ENCODE peak calls at places on chromosome 1, in five cellular contexts. One of them, this sample, is unnamed.
A peak's percentile ranks its signal among the peaks of the same experiment; 100 is the strongest.

GRCh38 chr1:148264374-148265276 is 112.5 kb upstream of the NBPF11 start:
- DNase-seq in tibial artery: no peak
- DNase-seq in GM23248: peak; percentile 61
- DNase-seq in lung: no peak
- DNase-seq in upper lobe of right lung: no peak
- DNase-seq in this sample: no peak

GRCh38 chr1:40311692-40312091 is 5.4 kb downstream of the COL9A2 start:
- DNase-seq in GM23248: no peak
- DNase-seq in upper lobe of right lung: no peak
- DNase-seq in lung: no peak
- DNase-seq in tibial artery: no peak
- DNase-seq in this sample: no peak

GRCh38 chr1:178530037-178530402 is 17.1 kb downstream of the TEX35 start:
- DNase-seq in GM23248: peak; percentile 84
- DNase-seq in lung: no peak
- DNase-seq in upper lobe of right lung: no peak
- DNase-seq in tibial artery: peak; percentile 16
- DNase-seq in this sample: no peak

GRCh38 chr1:150259758-150260669 is 2.4 kb downstream of the CA14 start:
- DNase-seq in upper lobe of right lung: peak; percentile 83
- DNase-seq in lung: peak; percentile 82
- DNase-seq in tibial artery: no peak
- DNase-seq in GM23248: no peak
- DNase-seq in this sample: no peak

GRCh38 chr1:183024352-183025337 is 1.4 kb downstream of the LAMC1 start:
- DNase-seq in lung: no peak
- DNase-seq in upper lobe of right lung: no peak
- DNase-seq in tibial artery: no peak
- DNase-seq in GM23248: peak; percentile 46
- DNase-seq in this sample: no peak

GRCh38 chr1:232568906-232569305 is 61.0 kb downstream of the SIPA1L2 start:
- DNase-seq in tibial artery: no peak
- DNase-seq in lung: no peak
- DNase-seq in GM23248: no peak
- DNase-seq in upper lobe of right lung: no peak
- DNase-seq in this sample: no peak

GRCh38 chr1:58266242-58266641 is 280.3 kb downstream of the OMA1 start:
- DNase-seq in GM23248: no peak
- DNase-seq in tibial artery: no peak
- DNase-seq in upper lobe of right lung: no peak
- DNase-seq in lung: no peak
- DNase-seq in this sample: no peak

GRCh38 chr1:36411674-36412648 is 14.3 kb upstream of the LSM10 start:
- DNase-seq in GM23248: peak; percentile 38
- DNase-seq in lung: no peak
- DNase-seq in upper lobe of right lung: no peak
- DNase-seq in tibial artery: no peak
- DNase-seq in this sample: no peak

GRCh38 chr1:230303822-230304221 is 122.3 kb downstream of the PGBD5 start:
- DNase-seq in lung: no peak
- DNase-seq in tibial artery: no peak
- DNase-seq in GM23248: peak; percentile 69
- DNase-seq in upper lobe of right lung: no peak
- DNase-seq in this sample: no peak

GRCh38 chr1:243459059-243459458 is 203.2 kb downstream of the SDCCAG8 start:
- DNase-seq in tibial artery: no peak
- DNase-seq in upper lobe of right lung: no peak
- DNase-seq in lung: no peak
- DNase-seq in GM23248: no peak
- DNase-seq in this sample: no peak

GRCh38 chr1:11331036-11331765 is 58.2 kb downstream of the UBIAD1 start:
- DNase-seq in tibial artery: no peak
- DNase-seq in upper lobe of right lung: no peak
- DNase-seq in lung: no peak
- DNase-seq in GM23248: no peak
- DNase-seq in this sample: no peak

GRCh38 chr1:160579216-160579701 is at the start of gene CD84:
- DNase-seq in lung: no peak
- DNase-seq in tibial artery: no peak
- DNase-seq in GM23248: no peak
- DNase-seq in upper lobe of right lung: no peak
- DNase-seq in this sample: no peak

GRCh38 chr1:60280256-60280655 is 206.7 kb upstream of the C1orf87 start:
- DNase-seq in tibial artery: no peak
- DNase-seq in lung: no peak
- DNase-seq in upper lobe of right lung: no peak
- DNase-seq in GM23248: peak; percentile 49
- DNase-seq in this sample: no peak

GRCh38 chr1:50959303-50959912 is 659 bp downstream of the FAF1 start:
- DNase-seq in GM23248: peak; percentile 74
- DNase-seq in lung: peak; percentile 31
- DNase-seq in tibial artery: peak; percentile 35
- DNase-seq in upper lobe of right lung: no peak
- DNase-seq in this sample: no peak

GRCh38 chr1:56516539-56517252 is 62.7 kb downstream of the PLPP3 start:
- DNase-seq in tibial artery: no peak
- DNase-seq in upper lobe of right lung: no peak
- DNase-seq in GM23248: peak; percentile 82
- DNase-seq in lung: peak; percentile 61
- DNase-seq in this sample: no peak

GRCh38 chr1:174244017-174244416 is 84.7 kb downstream of the RABGAP1L start:
- DNase-seq in GM23248: no peak
- DNase-seq in tibial artery: no peak
- DNase-seq in upper lobe of right lung: no peak
- DNase-seq in lung: no peak
- DNase-seq in this sample: no peak

GRCh38 chr1:61741682-61742619 is at the start of gene PATJ:
- DNase-seq in GM23248: peak; percentile 49
- DNase-seq in upper lobe of right lung: peak; percentile 91
- DNase-seq in lung: peak; percentile 77
- DNase-seq in tibial artery: peak; percentile 46
- DNase-seq in this sample: peak; percentile 73

GRCh38 chr1:29325675-29326074 is 89.4 kb downstream of the PTPRU start:
- DNase-seq in GM23248: no peak
- DNase-seq in tibial artery: no peak
- DNase-seq in lung: no peak
- DNase-seq in upper lobe of right lung: peak; percentile 50
- DNase-seq in this sample: no peak

GRCh38 chr1:219555802-219556201 is 57.1 kb downstream of the ZC3H11B start:
- DNase-seq in upper lobe of right lung: no peak
- DNase-seq in lung: no peak
- DNase-seq in GM23248: peak; percentile 69
- DNase-seq in tibial artery: no peak
- DNase-seq in this sample: no peak

GRCh38 chr1:227898502-227899140 is 49.1 kb downstream of the WNT9A start:
- DNase-seq in upper lobe of right lung: peak; percentile 53
- DNase-seq in tibial artery: peak; percentile 11
- DNase-seq in lung: no peak
- DNase-seq in GM23248: no peak
- DNase-seq in this sample: no peak

GRCh38 chr1:43653339-43653738 is 3.4 kb downstream of the KDM4A start:
- DNase-seq in GM23248: peak; percentile 77
- DNase-seq in lung: no peak
- DNase-seq in upper lobe of right lung: no peak
- DNase-seq in tibial artery: no peak
- DNase-seq in this sample: no peak

GRCh38 chr1:16260814-16261213 is 23.8 kb upstream of the CPLANE2 start:
- DNase-seq in upper lobe of right lung: no peak
- DNase-seq in tibial artery: no peak
- DNase-seq in GM23248: peak; percentile 57
- DNase-seq in lung: no peak
- DNase-seq in this sample: no peak

GRCh38 chr1:79441243-79441642 is 434.7 kb upstream of the ADGRL4 start:
- DNase-seq in upper lobe of right lung: no peak
- DNase-seq in GM23248: peak; percentile 3
- DNase-seq in lung: no peak
- DNase-seq in tibial artery: no peak
- DNase-seq in this sample: no peak

GRCh38 chr1:22053018-22053860 is 730 bp downstream of the CDC42 start:
- DNase-seq in GM23248: peak; percentile 88
- DNase-seq in lung: peak; percentile 53
- DNase-seq in upper lobe of right lung: peak; percentile 87
- DNase-seq in tibial artery: peak; percentile 42
- DNase-seq in this sample: peak; percentile 83

DNA sequence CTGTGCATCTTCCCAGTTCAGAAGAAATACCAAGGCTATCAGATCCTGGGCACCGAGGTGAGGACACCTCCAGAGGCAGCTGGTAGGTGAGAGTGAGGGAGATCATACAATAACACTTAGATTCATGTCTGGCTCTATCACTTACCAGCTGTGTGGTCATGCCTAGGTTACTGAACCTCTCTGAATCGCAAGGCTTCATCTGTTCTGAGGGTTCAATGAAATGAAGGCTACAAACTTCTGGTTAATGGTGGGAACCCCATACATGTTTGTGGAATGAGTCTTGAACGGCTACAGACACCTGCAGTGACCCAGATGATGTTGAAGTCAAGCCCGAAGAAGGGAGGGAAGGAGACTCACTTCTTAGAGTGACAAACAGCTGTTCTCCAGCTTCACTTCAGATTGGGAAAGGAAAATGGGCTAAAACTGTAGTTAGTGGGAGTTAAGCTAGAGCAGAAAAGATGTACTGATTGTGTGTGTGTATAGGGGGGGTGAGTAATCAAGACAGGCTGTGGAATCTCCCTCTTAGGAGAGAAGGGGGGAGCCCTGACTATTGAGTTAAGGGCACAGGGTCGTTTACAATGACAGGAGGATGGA is 714 bp upstream of the RSPO1 start:
- DNase-seq in GM23248: no peak
- DNase-seq in tibial artery: no peak
- DNase-seq in upper lobe of right lung: no peak
- DNase-seq in lung: no peak
- DNase-seq in this sample: no peak
- H3K4me3 ChIP-seq in GM23248: no peak overlapping the region
- H3K4me3 ChIP-seq in tibial artery: no peak overlapping the region
- H3K4me3 ChIP-seq in upper lobe of right lung: peak overlapping the region; percentile 48
- H3K4me3 ChIP-seq in lung: no peak overlapping the region
- H3K4me3 ChIP-seq in this sample: no peak overlapping the region

GRCh38 chr1:94095744-94096469 is 25.0 kb downstream of the ABCA4 start:
- DNase-seq in tibial artery: peak; percentile 60
- DNase-seq in upper lobe of right lung: no peak
- DNase-seq in GM23248: peak; percentile 80
- DNase-seq in lung: no peak
- DNase-seq in this sample: peak; percentile 55

GRCh38 chr1:94093996-94094395 is 27.0 kb downstream of the ABCA4 start:
- DNase-seq in upper lobe of right lung: no peak
- DNase-seq in tibial artery: no peak
- DNase-seq in lung: no peak
- DNase-seq in GM23248: peak; percentile 46
- DNase-seq in this sample: no peak

GRCh38 chr1:94096797-94097549 is 24.0 kb downstream of the ABCA4 start:
- DNase-seq in upper lobe of right lung: no peak
- DNase-seq in GM23248: peak; percentile 28
- DNase-seq in tibial artery: peak; percentile 59
- DNase-seq in lung: no peak
- DNase-seq in this sample: peak; percentile 75

GRCh38 chr1:94094466-94095111 is 26.4 kb downstream of the ABCA4 start:
- DNase-seq in tibial artery: peak; percentile 88
- DNase-seq in GM23248: peak; percentile 67
- DNase-seq in upper lobe of right lung: no peak
- DNase-seq in lung: peak; percentile 42
- DNase-seq in this sample: peak; percentile 54

GRCh38 chr1:94095112-94095637 is 25.8 kb downstream of the ABCA4 start:
- DNase-seq in lung: no peak
- DNase-seq in GM23248: peak; percentile 89
- DNase-seq in upper lobe of right lung: no peak
- DNase-seq in tibial artery: peak; percentile 80
- DNase-seq in this sample: peak; percentile 91
- H3K4me3 ChIP-seq in lung: no peak overlapping the region
- H3K4me3 ChIP-seq in GM23248: no peak overlapping the region
- H3K4me3 ChIP-seq in upper lobe of right lung: no peak overlapping the region
- H3K4me3 ChIP-seq in tibial artery: no peak overlapping the region
- H3K4me3 ChIP-seq in this sample: peak overlapping the region; percentile 19

DNA sequence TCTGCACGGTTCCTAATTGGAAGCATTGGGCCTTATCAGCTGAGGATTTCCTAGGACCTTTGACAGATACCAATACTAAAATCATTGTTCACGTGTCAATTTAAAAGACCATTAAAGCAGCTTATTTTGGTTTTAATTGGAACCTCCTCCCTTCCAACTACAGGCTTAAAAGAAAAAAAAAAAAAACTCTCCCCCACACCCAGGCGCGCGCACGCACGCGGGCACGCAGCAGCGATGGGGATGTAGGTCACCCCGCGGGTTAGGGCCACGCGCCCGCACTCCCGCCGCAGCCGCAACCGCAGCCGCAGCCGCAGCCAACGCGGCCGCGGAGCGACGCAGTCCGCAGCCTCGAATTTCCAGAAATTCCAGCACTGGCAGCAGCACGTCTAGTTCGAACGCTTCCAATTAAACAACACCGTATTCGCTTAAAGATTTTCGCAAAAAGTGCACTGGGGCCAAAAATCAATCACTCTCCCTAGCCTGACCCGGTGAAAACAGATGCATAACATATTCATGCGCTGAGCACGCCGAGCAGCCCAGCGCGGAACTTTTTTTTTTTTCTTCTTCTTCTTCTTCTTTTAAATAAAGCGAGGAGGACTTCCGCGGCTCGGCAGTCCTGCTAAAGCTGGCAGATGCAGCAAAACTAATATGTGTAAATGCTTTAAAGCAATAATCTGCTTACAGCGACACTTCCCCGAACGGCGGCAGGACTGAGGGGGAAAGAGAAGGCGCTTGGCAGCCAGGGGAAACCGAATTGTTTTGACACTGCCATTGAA is 13.3 kb upstream of the BARHL2 start:
- DNase-seq in tibial artery: no peak
- DNase-seq in upper lobe of right lung: no peak
- DNase-seq in lung: no peak
- DNase-seq in GM23248: peak; percentile 36
- DNase-seq in this sample: no peak
- H3K4me3 ChIP-seq in tibial artery: no peak overlapping the region
- H3K4me3 ChIP-seq in upper lobe of right lung: no peak overlapping the region
- H3K4me3 ChIP-seq in lung: no peak overlapping the region
- H3K4me3 ChIP-seq in GM23248: peak overlapping the region; percentile 53
- H3K4me3 ChIP-seq in this sample: peak overlapping the region; percentile 44

GRCh38 chr1:24535778-24536177 is 20.1 kb upstream of the NCMAP start:
- DNase-seq in GM23248: no peak
- DNase-seq in upper lobe of right lung: no peak
- DNase-seq in tibial artery: no peak
- DNase-seq in lung: no peak
- DNase-seq in this sample: no peak

GRCh38 chr1:24540051-24540905 is 15.6 kb upstream of the NCMAP start:
- DNase-seq in GM23248: no peak
- DNase-seq in upper lobe of right lung: no peak
- DNase-seq in tibial artery: no peak
- DNase-seq in lung: no peak
- DNase-seq in this sample: no peak

GRCh38 chr1:24536391-24536840 is 19.5 kb upstream of the NCMAP start:
- DNase-seq in GM23248: no peak
- DNase-seq in upper lobe of right lung: no peak
- DNase-seq in tibial artery: no peak
- DNase-seq in lung: no peak
- DNase-seq in this sample: no peak

DNA sequence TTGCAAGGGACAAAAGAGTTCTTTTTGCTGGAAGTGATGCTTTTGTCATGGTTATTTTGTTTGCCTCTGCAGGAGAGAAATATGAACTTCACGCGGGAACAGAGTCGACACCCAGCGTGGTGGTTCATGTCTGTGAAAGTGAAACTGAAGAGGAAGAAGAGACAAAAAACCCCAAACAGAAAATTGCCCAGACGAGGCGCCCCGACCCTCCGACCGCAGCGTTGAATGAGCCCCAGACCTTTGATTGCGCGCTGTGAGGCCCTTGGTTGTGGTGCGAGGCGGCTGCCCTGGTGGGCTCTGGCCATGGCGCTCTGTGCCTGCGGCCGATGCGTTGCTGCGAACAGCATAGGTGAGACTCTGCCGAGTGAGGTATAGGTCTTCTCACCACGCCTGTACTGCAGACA is 20.9 kb upstream of the NCMAP start:
- DNase-seq in GM23248: no peak
- DNase-seq in lung: no peak
- DNase-seq in upper lobe of right lung: no peak
- DNase-seq in tibial artery: no peak
- DNase-seq in this sample: no peak
- H3K4me3 ChIP-seq in GM23248: no peak overlapping the region
- H3K4me3 ChIP-seq in lung: no peak overlapping the region
- H3K4me3 ChIP-seq in upper lobe of right lung: peak overlapping the region; percentile 11
- H3K4me3 ChIP-seq in tibial artery: no peak overlapping the region
- H3K4me3 ChIP-seq in this sample: peak overlapping the region; percentile 32